ENCODE peak calls at places on chromosomes 6 and 20, in four cellular contexts. T is cardiac septum, G is GM12865, Y is pulmonary artery endothelial cell. E is an unnamed sample.

GRCh38 chr6:55293116-55293515 is 34.2 kb upstream of the GFRAL start:
- DNase-seq in G (peak), T (no peak), Y (no peak), E (peak)

GRCh38 chr6:708237-708598 is 15.3 kb upstream of the EXOC2 start:
- DNase-seq in T (no peak), G (no peak), Y (no peak), E (no peak)

GRCh38 chr6:114216789-114217467 is 125.9 kb downstream of the HS3ST5 start:
- DNase-seq in T (no peak), Y (no peak), G (no peak), E (no peak)

GRCh38 chr6:89268776-89269175 is 46.3 kb downstream of the GABRR2 start:
- DNase-seq in G (peak), Y (no peak), T (no peak), E (no peak)

GRCh38 chr6:21331221-21331620 is 262.3 kb upstream of the SOX4 start:
- DNase-seq in G (no peak), T (no peak), Y (no peak), E (no peak)

GRCh38 chr6:154594474-154595198 is 84.2 kb upstream of the CNKSR3 start:
- DNase-seq in Y (no peak), T (no peak), G (no peak), E (no peak)

GRCh38 chr20:3102575-3103368 is 18.2 kb upstream of the AVP start:
- DNase-seq in G (no peak), T (no peak), Y (no peak), E (no peak)

GRCh38 chr20:21682576-21682975 is 22.9 kb upstream of the PAX1 start:
- DNase-seq in T (no peak), G (no peak), Y (no peak), E (no peak)

GRCh38 chr20:50491926-50492634 is 18.1 kb upstream of the PTPN1 start:
- DNase-seq in G (no peak), Y (no peak), T (no peak), E (no peak)

GRCh38 chr6:87558446-87558845 is 31.3 kb downstream of the RARS2 start:
- DNase-seq in T (no peak), Y (no peak), G (no peak), E (no peak)

GRCh38 chr6:6875818-6876470 is 231.8 kb upstream of the RREB1 start:
- DNase-seq in Y (no peak), T (no peak), G (no peak), E (no peak)

GRCh38 chr6:1208876-1209275 is 103.0 kb upstream of the FOXQ1 start:
- DNase-seq in G (no peak), Y (no peak), T (no peak), E (no peak)